ENCODE peak calls at places on chromosomes 11 and 22, in nine cellular contexts. J is GM23338; C is NCI-H2029; O is OCI-M1; Z is amniotic stem cell; Q is effector memory CD8-positive, alpha-beta T cell; L is cardiac septum; F is AML-193; V is memory B cell. X is an unnamed sample.

GRCh38 chr11:13214276-13214865 is 63.2 kb upstream of the BMAL1 start:
- DNase-seq in J (no peak), C (no peak), O (no peak), Z (no peak), Q (no peak), L (no peak), F (no peak), V (no peak), X (no peak)

GRCh38 chr22:31345331-31346254 is 553 bp downstream of the PATZ1 start:
- DNase-seq in J (peak), C (peak), O (peak), Z (peak), Q (peak), L (peak), F (peak), V (peak), X (peak)

GRCh38 chr11:61119055-61119454 is 16.8 kb downstream of the CD5 start:
- DNase-seq in J (no peak), C (no peak), O (no peak), Z (no peak), Q (no peak), L (no peak), F (no peak), V (no peak), X (no peak)

GRCh38 chr11:96215094-96215782 is 127.8 kb downstream of the MAML2 start:
- DNase-seq in J (no peak), C (no peak), O (no peak), Z (no peak), Q (no peak), L (no peak), F (no peak), V (peak), X (no peak)

GRCh38 chr11:86395061-86395551 is 20.4 kb downstream of the CCDC81 start:
- DNase-seq in J (peak), C (no peak), O (peak), Z (no peak), Q (no peak), L (no peak), F (no peak), V (no peak), X (no peak)

GRCh38 chr11:34963351-34963750 is 46.9 kb downstream of the PDHX start:
- DNase-seq in J (no peak), C (no peak), O (no peak), Z (no peak), Q (no peak), L (no peak), F (no peak), V (no peak), X (no peak)

GRCh38 chr22:20673341-20674195 is 100.3 kb upstream of the SERPIND1 start:
- DNase-seq in J (no peak), C (no peak), O (no peak), Z (no peak), Q (no peak), L (no peak), F (no peak), V (no peak), X (no peak)

GRCh38 chr11:46107780-46108179 is 13.5 kb downstream of the PHF21A start:
- DNase-seq in J (no peak), C (no peak), O (peak), Z (no peak), Q (no peak), L (no peak), F (no peak), V (no peak), X (no peak)

GRCh38 chr11:35006389-35007128 is 90.1 kb downstream of the PDHX start:
- DNase-seq in J (no peak), C (no peak), O (no peak), Z (no peak), Q (peak), L (no peak), F (no peak), V (peak), X (no peak)

GRCh38 chr22:35921777-35922176 is 106.8 kb downstream of the RBFOX2 start:
- DNase-seq in J (peak), C (peak), O (peak), Z (peak), Q (peak), L (no peak), F (peak), V (no peak), X (peak)

GRCh38 chr11:771617-772204 is 5.6 kb downstream of the GATD1 start:
- DNase-seq in J (no peak), C (no peak), O (no peak), Z (no peak), Q (no peak), L (no peak), F (no peak), V (no peak), X (no peak)

GRCh38 chr11:2204361-2205213 is 33.0 kb upstream of the TH start:
- DNase-seq in J (no peak), C (no peak), O (no peak), Z (no peak), Q (no peak), L (peak), F (no peak), V (no peak), X (no peak)

GRCh38 chr11:85517272-85517671 is 109.9 kb downstream of the DLG2 start:
- DNase-seq in J (no peak), C (no peak), O (peak), Z (no peak), Q (no peak), L (no peak), F (no peak), V (no peak), X (no peak)

GRCh38 chr11:2257023-2257700 is 13.2 kb downstream of the ASCL2 start:
- DNase-seq in J (no peak), C (no peak), O (no peak), Z (no peak), Q (no peak), L (peak), F (no peak), V (no peak), X (no peak)

GRCh38 chr11:30000986-30001385 is 15.8 kb downstream of the KCNA4 start:
- DNase-seq in J (peak), C (no peak), O (no peak), Z (no peak), Q (no peak), L (no peak), F (no peak), V (no peak), X (no peak)

GRCh38 chr22:25643232-25644000 is 78.9 kb downstream of the GRK3 start:
- DNase-seq in J (peak), C (no peak), O (no peak), Z (no peak), Q (no peak), L (no peak), F (no peak), V (no peak), X (no peak)

GRCh38 chr22:28129319-28129962 is 210.4 kb upstream of the PITPNB start:
- DNase-seq in J (peak), C (no peak), O (no peak), Z (no peak), Q (no peak), L (no peak), F (no peak), V (no peak), X (no peak)

GRCh38 chr11:96311120-96311568 is 31.9 kb downstream of the MAML2 start:
- DNase-seq in J (no peak), C (no peak), O (no peak), Z (no peak), Q (no peak), L (no peak), F (no peak), V (no peak), X (no peak)

GRCh38 chr22:28299329-28299728 is 380.3 kb upstream of the PITPNB start:
- DNase-seq in J (no peak), C (no peak), O (no peak), Z (no peak), Q (no peak), L (no peak), F (no peak), V (no peak), X (no peak)

GRCh38 chr11:2754008-2754407 is 54.2 kb upstream of the KCNQ1OT1 start:
- DNase-seq in J (no peak), C (no peak), O (no peak), Z (no peak), Q (no peak), L (no peak), F (no peak), V (no peak), X (no peak)

GRCh38 chr11:72589802-72590761 is 84.1 kb downstream of the PDE2A start:
- DNase-seq in J (peak), C (no peak), O (peak), Z (no peak), Q (peak), L (no peak), F (no peak), V (peak), X (no peak)

GRCh38 chr22:34160117-34160758 is 240.0 kb upstream of the LARGE1 start:
- DNase-seq in J (peak), C (no peak), O (no peak), Z (no peak), Q (no peak), L (no peak), F (no peak), V (no peak), X (no peak)

GRCh38 chr22:45554040-45554406 is 51.3 kb downstream of the FBLN1 start:
- DNase-seq in J (no peak), C (peak), O (no peak), Z (no peak), Q (no peak), L (no peak), F (no peak), V (no peak), X (no peak)

GRCh38 chr22:46480396-46480795 is 57.0 kb downstream of the CELSR1 start:
- DNase-seq in J (no peak), C (no peak), O (no peak), Z (no peak), Q (no peak), L (no peak), F (no peak), V (no peak), X (no peak)

GRCh38 chr11:129694538-129694937 is 121.1 kb upstream of the TMEM45B start:
- DNase-seq in J (peak), C (no peak), O (no peak), Z (no peak), Q (no peak), L (no peak), F (no peak), V (no peak), X (no peak)

GRCh38 chr11:27460158-27460565 is 12.4 kb downstream of the LGR4 start:
- DNase-seq in J (no peak), C (no peak), O (no peak), Z (no peak), Q (no peak), L (no peak), F (no peak), V (no peak), X (no peak)

GRCh38 chr11:61359541-61359940 is 2.1 kb downstream of the CYB561A3 start:
- DNase-seq in J (no peak), C (no peak), O (peak), Z (no peak), Q (no peak), L (no peak), F (no peak), V (no peak), X (no peak)

GRCh38 chr11:9057032-9057431 is 34.4 kb downstream of the SCUBE2 start:
- DNase-seq in J (no peak), C (peak), O (no peak), Z (no peak), Q (no peak), L (no peak), F (no peak), V (no peak), X (no peak)

GRCh38 chr11:117799634-117800033 is 2.6 kb upstream of the DSCAML1 start:
- DNase-seq in J (no peak), C (no peak), O (no peak), Z (no peak), Q (no peak), L (no peak), F (no peak), V (no peak), X (no peak)

GRCh38 chr11:76663461-76663760 is 7.1 kb downstream of the LRRC32 start:
- DNase-seq in J (no peak), C (no peak), O (no peak), Z (no peak), Q (no peak), L (no peak), F (no peak), V (no peak), X (no peak)

GRCh38 chr11:69287968-69288882 is 5.7 kb upstream of the MYEOV start:
- DNase-seq in J (no peak), C (no peak), O (peak), Z (no peak), Q (no peak), L (no peak), F (no peak), V (no peak), X (no peak)

GRCh38 chr11:44970293-44970692 is 19.6 kb upstream of the TP53I11 start:
- DNase-seq in J (no peak), C (no peak), O (no peak), Z (no peak), Q (no peak), L (no peak), F (no peak), V (no peak), X (no peak)

GRCh38 chr22:25935266-25936058 is 193.5 kb downstream of the MYO18B start:
- DNase-seq in J (peak), C (no peak), O (no peak), Z (no peak), Q (no peak), L (no peak), F (no peak), V (no peak), X (no peak)

GRCh38 chr11:117299351-117300300 is 8.5 kb downstream of the BACE1-AS start:
- DNase-seq in J (no peak), C (no peak), O (no peak), Z (no peak), Q (no peak), L (peak), F (no peak), V (no peak), X (no peak)

GRCh38 chr11:44531116-44531504 is 34.4 kb upstream of the CD82 start:
- DNase-seq in J (no peak), C (no peak), O (peak), Z (no peak), Q (no peak), L (no peak), F (no peak), V (no peak), X (no peak)